ENCODE peak calls at places on chromosomes 1 and 21, in seven cellular contexts. S is Caki2; U is iris pigment epithelial cell; Z is MCF 10A; B is stimulated activated CD8-positive, alpha-beta memory T cell treated with anti-CD3 and anti-CD28 coated beads, Interleukin-7, amount 100 ng/mL, for 1 hour; N is left lobe of liver; I is NCI-H1694. E is an unnamed sample.

GRCh38 chr1:85494957-85495266 is 30.0 kb upstream of the DDAH1 start:
- DNase-seq in N (no peak), S (peak), B (no peak), U (peak), Z (peak), I (no peak), E (no peak)

GRCh38 chr1:193264313-193265065 is 78.1 kb upstream of the B3GALT2 start:
- DNase-seq in B (no peak), N (no peak), S (no peak), I (no peak), Z (no peak), U (peak), E (no peak)

GRCh38 chr1:77899647-77900320 is 11.4 kb downstream of the NEXN start:
- DNase-seq in U (peak), N (no peak), Z (peak), I (no peak), B (no peak), S (no peak), E (no peak)

GRCh38 chr21:43938751-43939442 is 73.2 kb upstream of the TRAPPC10 start:
- DNase-seq in U (peak), N (peak), B (peak), S (peak), Z (peak), I (peak), E (peak)

GRCh38 chr1:84896279-84896678 is 3.3 kb upstream of the LPAR3 start:
- DNase-seq in S (no peak), I (no peak), Z (no peak), N (no peak), B (no peak), U (no peak), E (no peak)

GRCh38 chr1:173191011-173191410 is 16.1 kb downstream of the TNFSF4 start:
- DNase-seq in S (no peak), U (no peak), Z (peak), I (no peak), B (no peak), N (no peak), E (no peak)

GRCh38 chr1:228397454-228397786 is 9.2 kb downstream of the TRIM11 start:
- DNase-seq in I (no peak), N (no peak), U (no peak), S (no peak), B (no peak), Z (no peak), E (no peak)

GRCh38 chr1:54153548-54154439 is 994 bp upstream of the CDCP2 start:
- DNase-seq in N (peak), B (no peak), I (no peak), S (no peak), U (peak), Z (peak), E (peak)

GRCh38 chr1:219123041-219123440 is 50.6 kb upstream of the LYPLAL1 start:
- DNase-seq in B (no peak), N (no peak), U (no peak), Z (no peak), S (no peak), I (no peak), E (no peak)

GRCh38 chr1:228090613-228091081 is 8.1 kb downstream of the ARF1 start:
- DNase-seq in Z (peak), I (no peak), U (peak), N (no peak), S (no peak), B (no peak), E (no peak)

GRCh38 chr1:94296018-94296417 is 58.6 kb upstream of the ARHGAP29 start:
- DNase-seq in S (no peak), Z (peak), B (no peak), N (no peak), U (peak), I (no peak), E (no peak)

GRCh38 chr1:202632241-202632640 is 78.0 kb downstream of the SYT2 start:
- DNase-seq in N (no peak), Z (no peak), I (no peak), B (no peak), U (no peak), S (no peak), E (no peak)

GRCh38 chr1:51158263-51158662 is 56.2 kb downstream of the C1orf185 start:
- DNase-seq in I (no peak), U (no peak), B (no peak), S (no peak), N (no peak), Z (no peak), E (no peak)

GRCh38 chr1:22365331-22366295 is 86.0 kb upstream of the ZBTB40 start:
- DNase-seq in Z (no peak), I (no peak), N (no peak), B (no peak), S (peak), U (no peak), E (no peak)

GRCh38 chr1:182430263-182431068 is 19.5 kb upstream of the RGSL1 start:
- DNase-seq in Z (no peak), S (no peak), U (peak), I (no peak), N (no peak), B (no peak), E (no peak)

GRCh38 chr1:58734630-58735029 is 34.8 kb upstream of the MYSM1 start:
- DNase-seq in U (no peak), I (no peak), B (no peak), Z (no peak), N (no peak), S (no peak), E (no peak)

E was measured in pancreas.